ENCODE peak calls at places on chromosomes 2 and 18, in four cellular contexts. W is fibroblast of lung, T is mesendoderm, X is mesenchymal stem cell. E is an unnamed sample.
A peak's percentile ranks its signal among the peaks of the same experiment; 100 is the strongest.

GRCh38 chr2:162403884-162404283 is 60.0 kb downstream of the GCA start:
- DNase-seq in W (peak; percentile 43), T (no peak), X (peak; percentile 2), E (peak; percentile 41)

GRCh38 chr2:73258186-73258912 is 24.2 kb downstream of the CCT7 start:
- DNase-seq in W (no peak), T (no peak), X (no peak), E (no peak)

GRCh38 chr18:35739778-35740177 is 158.2 kb downstream of the GALNT1 start:
- DNase-seq in W (no peak), T (no peak), X (no peak), E (no peak)

GRCh38 chr2:69238449-69239031 is 148.5 kb downstream of the GFPT1 start:
- DNase-seq in W (peak; percentile 83), T (no peak), X (peak; percentile 74), E (peak; percentile 93)

GRCh38 chr2:195562624-195563566 is 94.1 kb upstream of the SLC39A10 start:
- DNase-seq in W (peak; percentile 44), T (no peak), X (peak; percentile 12), E (peak; percentile 40)

GRCh38 chr2:126909781-126910180 is 11.1 kb downstream of the TEX51 start:
- DNase-seq in W (no peak), T (no peak), X (no peak), E (no peak)

GRCh38 chr18:33802955-33803354 is 224.9 kb downstream of the ASXL3 start:
- DNase-seq in W (no peak), T (no peak), X (no peak), E (no peak)

GRCh38 chr2:234203135-234203984 is 152.9 kb downstream of the SPP2 start:
- DNase-seq in W (peak; percentile 93), T (no peak), X (peak; percentile 98), E (peak; percentile 97)

GRCh38 chr2:20141056-20141762 is 83.7 kb downstream of the SDC1 start:
- DNase-seq in W (peak; percentile 96), T (peak; percentile 51), X (peak; percentile 82), E (peak; percentile 98)

GRCh38 chr2:54103454-54104314 is 11.7 kb upstream of the ACYP2 start:
- DNase-seq in W (peak; percentile 62), T (peak; percentile 85), X (peak; percentile 16), E (peak; percentile 83)

GRCh38 chr2:221205103-221205502 is 367.0 kb downstream of the EPHA4 start:
- DNase-seq in W (no peak), T (no peak), X (no peak), E (no peak)

GRCh38 chr18:13136056-13136688 is 82.4 kb upstream of the LDLRAD4 start:
- DNase-seq in W (no peak), T (peak; percentile 22), X (no peak), E (no peak)

GRCh38 chr2:8024506-8024905 is 657.4 kb upstream of the ID2 start:
- DNase-seq in W (no peak), T (no peak), X (no peak), E (no peak)

GRCh38 chr2:199379251-199379650 is 78.5 kb downstream of the SATB2 start:
- DNase-seq in W (peak; percentile 64), T (no peak), X (peak; percentile 35), E (peak; percentile 42)

GRCh38 chr2:222769446-222769845 is 91.4 kb upstream of the ACSL3 start:
- DNase-seq in W (no peak), T (no peak), X (no peak), E (no peak)

GRCh38 chr2:190856985-190857384 is 23.6 kb upstream of the GLS start:
- DNase-seq in W (no peak), T (no peak), X (no peak), E (no peak)

GRCh38 chr2:99485824-99486223 is 4.0 kb downstream of the REV1 start:
- DNase-seq in W (no peak), T (no peak), X (no peak), E (no peak)

GRCh38 chr2:176553685-176554106 is 284.5 kb downstream of the MTX2 start:
- DNase-seq in W (peak; percentile 41), T (peak; percentile 57), X (peak; percentile 42), E (peak; percentile 87)

DNA sequence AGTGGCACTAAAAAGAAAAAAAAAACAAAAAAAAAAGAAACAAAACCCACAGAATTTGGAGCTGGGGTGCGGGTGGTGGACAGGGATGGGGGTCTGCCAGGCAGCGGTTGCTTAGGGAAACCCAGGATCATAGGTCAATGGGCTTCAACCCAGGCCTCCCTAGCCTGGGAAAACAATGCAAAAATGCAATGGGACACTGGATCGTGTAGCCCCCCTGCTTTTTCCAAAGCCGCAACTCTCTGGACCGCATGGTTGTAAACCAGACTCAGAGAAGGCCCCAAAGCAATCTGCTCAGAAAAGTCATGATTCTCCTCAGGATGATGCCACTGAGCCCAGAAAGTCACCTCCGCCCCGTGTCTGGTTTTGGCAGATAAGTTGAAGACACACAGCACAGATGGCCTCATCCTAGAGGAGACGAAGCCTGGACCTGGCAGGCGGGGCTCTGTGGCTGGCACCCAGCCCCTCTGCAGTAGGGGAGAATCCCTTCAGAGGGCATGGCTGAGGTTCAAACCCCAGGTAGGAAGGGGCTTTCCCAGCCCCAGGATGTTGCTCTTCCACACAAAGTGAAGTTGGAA is 5.1 kb downstream of the DLX2 start:
- DNase-seq in W (no peak), T (peak; percentile 38), X (no peak), E (peak; percentile 80)
- H3K4me3 ChIP-seq in W (no peak overlapping the region), T (no peak overlapping the region), X (peak overlapping the region; percentile 72), E (peak overlapping the region; percentile 90)

GRCh38 chr2:171608168-171608567 is 79.1 kb upstream of the DYNC1I2 start:
- DNase-seq in W (no peak), T (no peak), X (no peak), E (no peak)

GRCh38 chr2:171598713-171599319 is 76.5 kb downstream of the CYBRD1 start:
- DNase-seq in W (peak; percentile 80), T (peak; percentile 65), X (peak; percentile 76), E (peak; percentile 86)

GRCh38 chr2:171600126-171600525 is 77.9 kb downstream of the CYBRD1 start:
- DNase-seq in W (no peak), T (no peak), X (no peak), E (no peak)

GRCh38 chr2:171602352-171602751 is 80.1 kb downstream of the CYBRD1 start:
- DNase-seq in W (no peak), T (peak; percentile 5), X (no peak), E (no peak)
- H3K27me3 ChIP-seq in W (no peaks in the 10 kb centered on the region), T (no peaks in the 10 kb centered on the region), X (no peaks in the 10 kb centered on the region), E (no peaks in the 10 kb centered on the region)

GRCh38 chr2:85769236-85769986 is 15.6 kb downstream of the ATOH8 start:
- DNase-seq in W (no peak), T (peak; percentile 59), X (no peak), E (peak; percentile 54)
- H3K4me2 ChIP-seq in W (no peak overlapping the region), T (no peak overlapping the region), X (no peak overlapping the region), E (no peak overlapping the region)

GRCh38 chr18:5890261-5890605 is 5.1 kb downstream of the TMEM200C start:
- DNase-seq in W (no peak), T (peak; percentile 51), X (no peak), E (no peak)
- H3K4me3 ChIP-seq in W (no peak overlapping the region), T (peak overlapping the region; percentile 15), X (no peak overlapping the region), E (no peak overlapping the region)

DNA sequence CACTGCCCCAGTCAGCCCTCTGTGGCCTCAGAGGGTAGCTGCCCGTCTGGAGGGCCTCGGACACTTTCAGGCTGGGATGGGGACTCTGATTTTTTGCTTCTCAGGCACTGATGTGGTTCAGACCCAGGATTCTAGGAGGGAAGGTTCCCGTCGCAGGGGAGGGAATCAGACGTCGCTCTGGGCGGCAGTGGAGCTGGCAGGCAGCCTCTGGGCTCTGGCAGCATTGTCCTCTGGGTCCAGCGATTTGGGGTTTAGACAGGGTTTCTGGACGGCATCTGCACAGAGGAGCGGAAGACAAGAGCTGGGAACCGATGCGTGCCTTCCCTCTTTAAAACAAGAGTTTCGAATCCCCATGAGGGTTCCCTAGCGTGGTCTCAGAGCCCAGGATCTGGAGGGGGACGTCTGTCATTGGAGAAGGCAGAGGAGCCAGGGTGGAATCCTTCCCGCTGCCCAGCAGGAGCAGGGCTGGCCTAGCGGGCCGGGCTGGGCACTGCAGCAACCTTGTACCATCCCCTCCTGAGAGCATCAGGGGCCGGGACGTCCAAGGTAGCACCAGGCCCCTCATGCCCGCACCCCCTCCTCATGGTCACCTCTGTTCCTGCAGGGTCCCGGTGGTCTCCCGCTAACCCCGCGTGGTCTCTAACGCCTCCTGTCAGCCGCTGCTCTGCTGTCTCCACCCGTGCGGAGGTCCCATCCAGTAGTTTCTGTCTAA is 246.0 kb downstream of the AGAP1 start:
- DNase-seq in W (no peak), T (no peak), X (no peak), E (no peak)
- H3K27me3 ChIP-seq in W (no peaks in the 10 kb centered on the region), T (no peaks in the 10 kb centered on the region), X (no peaks in the 10 kb centered on the region), E (no peaks in the 10 kb centered on the region)

GRCh38 chr18:57953883-57954282 is 90.1 kb upstream of the NEDD4L start:
- DNase-seq in W (no peak), T (no peak), X (no peak), E (no peak)

GRCh38 chr18:57951999-57952774 is 91.8 kb upstream of the NEDD4L start:
- DNase-seq in W (peak; percentile 10), T (no peak), X (no peak), E (no peak)

GRCh38 chr18:57954928-57955327 is 89.1 kb upstream of the NEDD4L start:
- DNase-seq in W (no peak), T (peak; percentile 22), X (no peak), E (no peak)

GRCh38 chr18:57950542-57950941 is 93.5 kb upstream of the NEDD4L start:
- DNase-seq in W (no peak), T (no peak), X (no peak), E (no peak)

DNA sequence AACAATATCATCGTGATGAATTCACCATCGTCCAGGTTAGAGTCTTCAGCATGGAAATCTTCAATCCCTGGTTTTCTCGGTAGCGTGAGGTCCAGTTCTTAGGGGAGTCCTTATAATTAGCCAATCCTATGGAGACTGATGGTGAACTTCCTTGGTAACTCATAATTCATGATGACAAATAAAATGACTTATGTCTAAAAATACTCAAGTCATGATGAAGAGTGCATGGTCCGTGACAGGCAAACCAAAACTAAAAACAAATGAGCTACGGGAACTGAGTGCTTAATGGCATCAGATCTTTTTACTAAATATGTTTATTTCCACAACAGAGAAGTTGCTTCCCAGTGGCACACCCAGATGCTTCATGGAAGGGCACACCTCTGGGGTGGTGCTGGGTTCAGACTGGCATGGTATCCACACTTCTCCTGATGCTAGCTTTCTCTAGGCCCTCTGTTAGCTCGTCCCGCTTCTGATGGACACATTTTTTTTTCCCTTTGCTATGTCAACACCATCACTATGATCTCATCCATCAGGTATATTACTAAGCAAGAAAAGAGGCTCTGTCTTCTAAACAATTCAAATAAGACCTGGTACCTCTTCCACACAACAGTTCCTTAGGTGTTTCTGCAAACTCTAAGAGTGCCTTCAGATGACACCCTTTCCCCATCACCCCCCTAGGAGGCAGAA is 92.8 kb upstream of the NEDD4L start:
- DNase-seq in W (no peak), T (no peak), X (no peak), E (no peak)
- H3K4me2 ChIP-seq in W (no peak overlapping the region), T (no peak overlapping the region), X (no peak overlapping the region), E (no peak overlapping the region)

E was measured in GM23248.